ENCODE peak calls at places on chromosomes 1 and 21, in nine cellular contexts. One of them, this sample, is unnamed.

GRCh38 chr1:33092438-33092837 is 11.5 kb downstream of the AZIN2 start:
- DNase-seq in activated CD8-positive, alpha-beta memory T cell treated with anti-CD3 and anti-CD28 coated beads, Interleukin-2, amount 10 ng/mL, durations not matched to agents 7 days and 5 days: no peak
- DNase-seq in anterior cingulate cortex: no peak
- DNase-seq in Right ventricle myocardium superior: no peak
- DNase-seq in left lung: no peak
- DNase-seq in kidney: no peak
- DNase-seq in neural crest cell: no peak
- DNase-seq in NCI-H748 treated with DMSO at 0.1 percent for 48 hours: no peak
- DNase-seq in GM12891: no peak
- DNase-seq in this sample: no peak

GRCh38 chr1:26533951-26534514 is 4.5 kb downstream of the RPS6KA1 start:
- DNase-seq in kidney: no peak
- DNase-seq in GM12891: no peak
- DNase-seq in anterior cingulate cortex: no peak
- DNase-seq in neural crest cell: no peak
- DNase-seq in left lung: no peak
- DNase-seq in activated CD8-positive, alpha-beta memory T cell treated with anti-CD3 and anti-CD28 coated beads, Interleukin-2, amount 10 ng/mL, durations not matched to agents 7 days and 5 days: no peak
- DNase-seq in NCI-H748 treated with DMSO at 0.1 percent for 48 hours: no peak
- DNase-seq in Right ventricle myocardium superior: no peak
- DNase-seq in this sample: no peak

GRCh38 chr21:33729631-33730030 is 87.3 kb downstream of the ITSN1 start:
- DNase-seq in neural crest cell: no peak
- DNase-seq in activated CD8-positive, alpha-beta memory T cell treated with anti-CD3 and anti-CD28 coated beads, Interleukin-2, amount 10 ng/mL, durations not matched to agents 7 days and 5 days: no peak
- DNase-seq in Right ventricle myocardium superior: no peak
- DNase-seq in anterior cingulate cortex: no peak
- DNase-seq in NCI-H748 treated with DMSO at 0.1 percent for 48 hours: no peak
- DNase-seq in kidney: no peak
- DNase-seq in left lung: no peak
- DNase-seq in GM12891: no peak
- DNase-seq in this sample: no peak

GRCh38 chr1:2415801-2416208 is 3.4 kb upstream of the PEX10 start:
- DNase-seq in Right ventricle myocardium superior: no peak
- DNase-seq in GM12891: peak
- DNase-seq in activated CD8-positive, alpha-beta memory T cell treated with anti-CD3 and anti-CD28 coated beads, Interleukin-2, amount 10 ng/mL, durations not matched to agents 7 days and 5 days: peak
- DNase-seq in left lung: peak
- DNase-seq in anterior cingulate cortex: no peak
- DNase-seq in NCI-H748 treated with DMSO at 0.1 percent for 48 hours: no peak
- DNase-seq in neural crest cell: no peak
- DNase-seq in kidney: no peak
- DNase-seq in this sample: peak

GRCh38 chr1:43282220-43283195 is 2.9 kb downstream of the C1orf210 start:
- DNase-seq in Right ventricle myocardium superior: no peak
- DNase-seq in left lung: no peak
- DNase-seq in kidney: peak
- DNase-seq in GM12891: no peak
- DNase-seq in neural crest cell: no peak
- DNase-seq in NCI-H748 treated with DMSO at 0.1 percent for 48 hours: no peak
- DNase-seq in activated CD8-positive, alpha-beta memory T cell treated with anti-CD3 and anti-CD28 coated beads, Interleukin-2, amount 10 ng/mL, durations not matched to agents 7 days and 5 days: no peak
- DNase-seq in anterior cingulate cortex: no peak
- DNase-seq in this sample: no peak

GRCh38 chr1:94827434-94827833 is 7.3 kb downstream of the SLC44A3 start:
- DNase-seq in neural crest cell: no peak
- DNase-seq in Right ventricle myocardium superior: no peak
- DNase-seq in NCI-H748 treated with DMSO at 0.1 percent for 48 hours: no peak
- DNase-seq in anterior cingulate cortex: no peak
- DNase-seq in left lung: no peak
- DNase-seq in kidney: no peak
- DNase-seq in activated CD8-positive, alpha-beta memory T cell treated with anti-CD3 and anti-CD28 coated beads, Interleukin-2, amount 10 ng/mL, durations not matched to agents 7 days and 5 days: no peak
- DNase-seq in GM12891: no peak
- DNase-seq in this sample: no peak

GRCh38 chr1:44302557-44302956 is 52.5 kb downstream of the ERI3 start:
- DNase-seq in neural crest cell: no peak
- DNase-seq in kidney: no peak
- DNase-seq in GM12891: no peak
- DNase-seq in anterior cingulate cortex: no peak
- DNase-seq in Right ventricle myocardium superior: no peak
- DNase-seq in activated CD8-positive, alpha-beta memory T cell treated with anti-CD3 and anti-CD28 coated beads, Interleukin-2, amount 10 ng/mL, durations not matched to agents 7 days and 5 days: no peak
- DNase-seq in NCI-H748 treated with DMSO at 0.1 percent for 48 hours: no peak
- DNase-seq in left lung: no peak
- DNase-seq in this sample: no peak

GRCh38 chr1:162010175-162010506 is 13.5 kb downstream of the OLFML2B start:
- DNase-seq in NCI-H748 treated with DMSO at 0.1 percent for 48 hours: no peak
- DNase-seq in Right ventricle myocardium superior: no peak
- DNase-seq in GM12891: no peak
- DNase-seq in neural crest cell: no peak
- DNase-seq in activated CD8-positive, alpha-beta memory T cell treated with anti-CD3 and anti-CD28 coated beads, Interleukin-2, amount 10 ng/mL, durations not matched to agents 7 days and 5 days: no peak
- DNase-seq in left lung: no peak
- DNase-seq in anterior cingulate cortex: no peak
- DNase-seq in kidney: no peak
- DNase-seq in this sample: no peak

GRCh38 chr1:247680171-247680570 is 632 bp upstream of the OR13G1 start:
- DNase-seq in activated CD8-positive, alpha-beta memory T cell treated with anti-CD3 and anti-CD28 coated beads, Interleukin-2, amount 10 ng/mL, durations not matched to agents 7 days and 5 days: no peak
- DNase-seq in kidney: no peak
- DNase-seq in Right ventricle myocardium superior: no peak
- DNase-seq in NCI-H748 treated with DMSO at 0.1 percent for 48 hours: no peak
- DNase-seq in GM12891: no peak
- DNase-seq in anterior cingulate cortex: no peak
- DNase-seq in neural crest cell: no peak
- DNase-seq in left lung: no peak
- DNase-seq in this sample: no peak

GRCh38 chr1:172585861-172586260 is 52.9 kb downstream of the SUCO start:
- DNase-seq in GM12891: no peak
- DNase-seq in activated CD8-positive, alpha-beta memory T cell treated with anti-CD3 and anti-CD28 coated beads, Interleukin-2, amount 10 ng/mL, durations not matched to agents 7 days and 5 days: no peak
- DNase-seq in NCI-H748 treated with DMSO at 0.1 percent for 48 hours: no peak
- DNase-seq in Right ventricle myocardium superior: no peak
- DNase-seq in neural crest cell: no peak
- DNase-seq in kidney: no peak
- DNase-seq in anterior cingulate cortex: no peak
- DNase-seq in left lung: no peak
- DNase-seq in this sample: no peak

GRCh38 chr1:156707027-156707426 is 1.6 kb upstream of the CRABP2 start:
- DNase-seq in NCI-H748 treated with DMSO at 0.1 percent for 48 hours: no peak
- DNase-seq in kidney: no peak
- DNase-seq in GM12891: no peak
- DNase-seq in left lung: no peak
- DNase-seq in Right ventricle myocardium superior: no peak
- DNase-seq in activated CD8-positive, alpha-beta memory T cell treated with anti-CD3 and anti-CD28 coated beads, Interleukin-2, amount 10 ng/mL, durations not matched to agents 7 days and 5 days: no peak
- DNase-seq in anterior cingulate cortex: no peak
- DNase-seq in neural crest cell: no peak
- DNase-seq in this sample: no peak

GRCh38 chr1:5473268-5473667 is 519.0 kb downstream of the NPHP4 start:
- DNase-seq in anterior cingulate cortex: no peak
- DNase-seq in left lung: no peak
- DNase-seq in GM12891: no peak
- DNase-seq in NCI-H748 treated with DMSO at 0.1 percent for 48 hours: no peak
- DNase-seq in activated CD8-positive, alpha-beta memory T cell treated with anti-CD3 and anti-CD28 coated beads, Interleukin-2, amount 10 ng/mL, durations not matched to agents 7 days and 5 days: no peak
- DNase-seq in neural crest cell: no peak
- DNase-seq in kidney: no peak
- DNase-seq in Right ventricle myocardium superior: no peak
- DNase-seq in this sample: no peak